ENCODE peak calls at places on chromosomes 5 and 9, in six cellular contexts. W is SJSA1; D is uterus; M is naive thymus-derived CD4-positive, alpha-beta T cell; O is aorta; E is A673. V is an unnamed sample.

GRCh38 chr9:75803130-75803529 is 87.3 kb upstream of the PCSK5 start:
- DNase-seq in O (no peak), E (peak; percentile 4), D (no peak), M (no peak), W (peak; percentile 55), V (no peak)

GRCh38 chr5:62084391-62084790 is 221.6 kb upstream of the KIF2A start:
- DNase-seq in W (no peak), O (no peak), E (no peak), D (no peak), M (no peak), V (no peak)

GRCh38 chr9:131289301-131290038 is at the start of gene PLPP7:
- DNase-seq in M (no peak), O (peak; percentile 92), E (no peak), W (no peak), D (peak; percentile 70), V (no peak)

GRCh38 chr9:4421847-4422246 is 68.4 kb upstream of the SLC1A1 start:
- DNase-seq in O (no peak), E (no peak), W (no peak), M (no peak), D (no peak), V (no peak)

GRCh38 chr9:15696979-15697378 is 144.1 kb downstream of the CCDC171 start:
- DNase-seq in W (peak; percentile 40), O (no peak), M (no peak), D (no peak), E (peak; percentile 5), V (no peak)

GRCh38 chr5:96427823-96428222 is 5.2 kb downstream of the PCSK1 start:
- DNase-seq in M (no peak), D (no peak), E (peak; percentile 27), W (no peak), O (no peak), V (no peak)

GRCh38 chr9:93601063-93601462 is 24.7 kb downstream of the PHF2 start:
- DNase-seq in E (no peak), O (peak; percentile 66), M (no peak), W (no peak), D (no peak), V (no peak)

GRCh38 chr5:38755171-38755570 is 90.6 kb upstream of the OSMR start:
- DNase-seq in M (no peak), O (no peak), D (no peak), W (peak; percentile 74), E (peak; percentile 64), V (no peak)

GRCh38 chr5:172410160-172410559 is 44.2 kb downstream of the SH3PXD2B start:
- DNase-seq in W (peak; percentile 71), O (no peak), D (no peak), E (no peak), M (no peak), V (no peak)

GRCh38 chr9:111853450-111853827 is 43.2 kb upstream of the UGCG start:
- DNase-seq in O (no peak), D (no peak), M (no peak), W (no peak), E (no peak), V (no peak)

GRCh38 chr5:68252678-68253520 is 37.3 kb downstream of the PIK3R1 start:
- DNase-seq in O (no peak), M (peak; percentile 40), D (no peak), E (peak; percentile 86), W (no peak), V (peak; percentile 80)
- H3K27ac ChIP-seq in O (peak overlapping the region; percentile 48), M (peak overlapping the region; percentile 60), D (peak overlapping the region; percentile 82), E (peak overlapping the region; percentile 77), W (no peak overlapping the region), V (peak overlapping the region; percentile 66)

GRCh38 chr5:57478826-57479225 is 3.8 kb downstream of the ACTBL2 start:
- DNase-seq in E (no peak), D (no peak), O (no peak), W (no peak), M (no peak), V (no peak)

GRCh38 chr5:57486206-57486605 is 3.6 kb upstream of the ACTBL2 start:
- DNase-seq in W (no peak), E (no peak), M (no peak), O (no peak), D (no peak), V (no peak)

GRCh38 chr5:57488308-57488955 is 5.8 kb upstream of the ACTBL2 start:
- DNase-seq in O (no peak), D (no peak), W (peak; percentile 40), E (no peak), M (no peak), V (no peak)

GRCh38 chr5:57476743-57477142 is 5.9 kb downstream of the ACTBL2 start:
- DNase-seq in E (no peak), O (no peak), W (no peak), D (no peak), M (no peak), V (no peak)

GRCh38 chr5:57482671-57483106 is at the start of gene ACTBL2:
- DNase-seq in W (peak; percentile 13), E (no peak), D (no peak), M (no peak), O (no peak), V (no peak)
- H3K27ac ChIP-seq in W (no peak within 1 kb of the TSS), E (no peak within 1 kb of the TSS), D (no peak within 1 kb of the TSS), M (no peak within 1 kb of the TSS), O (no peak within 1 kb of the TSS), V (no peak within 1 kb of the TSS)

DNA sequence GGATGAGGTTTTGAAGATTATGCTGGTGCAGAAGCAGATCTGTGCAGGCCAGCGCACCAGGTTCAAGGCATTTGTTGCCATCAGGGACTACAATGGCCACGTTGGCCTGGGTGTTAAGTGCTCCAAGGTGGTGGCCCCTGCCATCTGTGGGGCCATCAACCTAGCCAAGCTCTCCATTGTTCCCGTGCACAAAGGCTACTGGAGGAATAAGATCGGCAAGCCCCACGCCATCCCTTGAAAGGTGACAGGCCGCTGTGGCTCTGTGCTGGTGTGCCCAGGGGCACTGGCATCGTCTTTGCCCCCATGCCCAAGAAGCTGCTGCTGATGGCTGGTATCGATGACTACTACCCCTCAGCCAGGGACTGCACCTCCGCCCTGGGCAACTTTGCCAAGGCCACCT is 142.5 kb downstream of the SPATA31D1 start:
- DNase-seq in D (no peak), E (no peak), M (no peak), O (peak; percentile 58), W (no peak), V (no peak)
- H3K27ac ChIP-seq in D (no peak overlapping the region), E (no peak overlapping the region), M (no peak overlapping the region), O (no peak overlapping the region), W (no peak overlapping the region), V (no peak overlapping the region)

GRCh38 chr5:147400836-147401235 is 109.0 kb downstream of the DPYSL3 start:
- DNase-seq in W (no peak), O (no peak), M (no peak), D (no peak), E (no peak), V (no peak)
- H3K27ac ChIP-seq in W (no peak overlapping the region), O (peak overlapping the region; percentile 55), M (no peak overlapping the region), D (no peak overlapping the region), E (no peak overlapping the region), V (no peak overlapping the region)

DNA sequence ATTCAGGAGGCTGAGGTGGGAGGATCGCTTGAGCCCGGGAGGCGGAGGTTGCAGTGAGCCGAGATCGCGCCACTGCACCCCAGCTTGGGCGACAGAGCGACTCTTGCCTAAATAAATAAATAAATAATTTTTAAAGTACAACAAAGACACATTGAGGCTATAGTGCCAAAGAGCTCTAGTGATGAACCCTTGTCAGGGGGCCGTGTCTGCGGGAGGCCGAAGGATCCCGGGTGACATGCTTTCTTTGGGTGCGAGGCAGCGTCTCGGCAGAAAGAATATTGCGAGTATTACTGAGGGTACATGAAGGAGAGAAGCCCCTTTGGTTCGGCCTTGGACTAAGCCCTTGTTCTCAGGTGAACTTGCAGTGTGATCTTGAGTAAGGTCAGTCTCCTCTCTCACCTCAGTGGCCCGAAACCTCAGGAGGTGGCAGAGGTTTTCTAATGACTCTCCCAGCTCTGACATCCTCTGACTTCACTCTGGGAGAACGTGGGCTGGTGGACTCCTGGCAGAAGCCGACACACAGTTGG is 397 bp upstream of the RECK start:
- DNase-seq in W (no peak), E (no peak), D (no peak), O (no peak), M (no peak), V (no peak)
- H3K27ac ChIP-seq in W (no peak overlapping the region), E (peak overlapping the region; percentile 71), D (peak overlapping the region; percentile 86), O (no peak overlapping the region), M (peak overlapping the region; percentile 72), V (peak overlapping the region; percentile 79)

GRCh38 chr9:120490888-120491595 is 88.9 kb downstream of the CDK5RAP2 start:
- DNase-seq in O (no peak), E (no peak), D (no peak), M (no peak), W (no peak), V (no peak)
- H3K27ac ChIP-seq in O (no peak overlapping the region), E (no peak overlapping the region), D (no peak overlapping the region), M (no peak overlapping the region), W (no peak overlapping the region), V (no peak overlapping the region)

V was measured in spleen.